ENCODE peak calls at places on chromosomes 5 and 9, in seven cellular contexts. V, Y, J, K, R, X and I are unnamed samples.

GRCh38 chr9:4119778-4120554 is 179.9 kb downstream of the GLIS3 start:
- DNase-seq in X (no peak), R (no peak), J (no peak), V (no peak), K (no peak), Y (no peak), I (no peak)

GRCh38 chr9:107874137-107874536 is 384.6 kb upstream of the KLF4 start:
- DNase-seq in Y (no peak), X (no peak), J (no peak), V (no peak), R (no peak), K (no peak), I (no peak)

GRCh38 chr9:124390812-124391658 is 24.2 kb downstream of the PSMB7 start:
- DNase-seq in R (no peak), Y (peak), X (no peak), V (no peak), J (no peak), K (no peak), I (no peak)

GRCh38 chr5:4243865-4244264 is 648.2 kb downstream of the IRX1 start:
- DNase-seq in R (no peak), V (no peak), K (no peak), X (no peak), Y (no peak), J (no peak), I (no peak)

GRCh38 chr5:124906339-124907097 is 160.1 kb upstream of the ZNF608 start:
- DNase-seq in R (peak), V (no peak), K (peak), Y (peak), J (peak), X (peak), I (no peak)

GRCh38 chr9:126965077-126965476 is 50.5 kb downstream of the RALGPS1 start:
- DNase-seq in K (no peak), V (no peak), R (no peak), Y (peak), J (no peak), X (peak), I (no peak)

GRCh38 chr5:133147411-133147810 is 95.6 kb downstream of the HSPA4 start:
- DNase-seq in V (no peak), Y (peak), J (no peak), K (no peak), X (no peak), R (no peak), I (no peak)

GRCh38 chr9:113471566-113471965 is 8.0 kb downstream of the RGS3 start:
- DNase-seq in K (peak), J (no peak), Y (no peak), V (no peak), X (peak), R (no peak), I (no peak)

GRCh38 chr5:95731571-95732554 is 727 bp downstream of the RHOBTB3 start:
- DNase-seq in R (no peak), X (peak), K (no peak), V (peak), J (no peak), Y (peak), I (peak)

GRCh38 chr5:120293796-120294195 is 170.3 kb upstream of the PRR16 start:
- DNase-seq in R (no peak), X (no peak), V (no peak), K (no peak), Y (peak), J (peak), I (no peak)

GRCh38 chr5:108164574-108164973 is 217.3 kb downstream of the FBXL17 start:
- DNase-seq in Y (no peak), J (no peak), R (no peak), V (no peak), K (no peak), X (no peak), I (no peak)

GRCh38 chr9:129610473-129611301 is 10.2 kb downstream of the C9orf50 start:
- DNase-seq in X (peak), V (peak), R (no peak), K (peak), J (no peak), Y (peak), I (no peak)

GRCh38 chr9:107489144-107489673 is 360 bp downstream of the KLF4 start:
- DNase-seq in J (no peak), Y (peak), X (no peak), V (peak), R (no peak), K (no peak), I (no peak)

GRCh38 chr5:172868924-172869565 is 35.0 kb downstream of the ERGIC1 start:
- DNase-seq in R (peak), K (peak), Y (peak), V (no peak), X (no peak), J (peak), I (no peak)

GRCh38 chr5:106639488-106639887 is 1031.2 kb downstream of the EFNA5 start:
- DNase-seq in K (no peak), J (no peak), Y (no peak), R (no peak), V (no peak), X (no peak), I (no peak)

GRCh38 chr5:1522601-1523479 is 920 bp downstream of the LPCAT1 start:
- DNase-seq in J (no peak), X (no peak), R (no peak), V (no peak), Y (no peak), K (peak), I (peak)

GRCh38 chr5:132788990-132789886 is 12.2 kb upstream of the SEPTIN8 start:
- DNase-seq in K (no peak), V (no peak), Y (no peak), J (no peak), R (no peak), X (no peak), I (no peak)

GRCh38 chr9:137273616-137274320 is 3.8 kb upstream of the TOR4A start:
- DNase-seq in Y (no peak), R (no peak), K (no peak), X (no peak), J (no peak), V (no peak), I (no peak)

GRCh38 chr9:85514256-85514655 is 227.5 kb downstream of the AGTPBP1 start:
- DNase-seq in V (no peak), X (peak), J (no peak), Y (no peak), R (no peak), K (no peak), I (no peak)

GRCh38 chr5:146588331-146588730 is 72.3 kb upstream of the GPR151 start:
- DNase-seq in R (no peak), V (no peak), K (no peak), X (no peak), J (no peak), Y (no peak), I (no peak)

GRCh38 chr9:15295761-15296405 is 11.1 kb downstream of the TTC39B start:
- DNase-seq in J (no peak), Y (peak), K (no peak), V (no peak), R (peak), X (no peak), I (no peak)

GRCh38 chr9:32069169-32069813 is 315.2 kb upstream of the ACO1 start:
- DNase-seq in V (no peak), Y (no peak), R (no peak), X (peak), J (no peak), K (no peak), I (no peak)
- TF ChIP-seq CTCF in V (peak), Y (no peak), R (peak), X (no peak), J (no peak), K (no peak), I (peak)

DNA sequence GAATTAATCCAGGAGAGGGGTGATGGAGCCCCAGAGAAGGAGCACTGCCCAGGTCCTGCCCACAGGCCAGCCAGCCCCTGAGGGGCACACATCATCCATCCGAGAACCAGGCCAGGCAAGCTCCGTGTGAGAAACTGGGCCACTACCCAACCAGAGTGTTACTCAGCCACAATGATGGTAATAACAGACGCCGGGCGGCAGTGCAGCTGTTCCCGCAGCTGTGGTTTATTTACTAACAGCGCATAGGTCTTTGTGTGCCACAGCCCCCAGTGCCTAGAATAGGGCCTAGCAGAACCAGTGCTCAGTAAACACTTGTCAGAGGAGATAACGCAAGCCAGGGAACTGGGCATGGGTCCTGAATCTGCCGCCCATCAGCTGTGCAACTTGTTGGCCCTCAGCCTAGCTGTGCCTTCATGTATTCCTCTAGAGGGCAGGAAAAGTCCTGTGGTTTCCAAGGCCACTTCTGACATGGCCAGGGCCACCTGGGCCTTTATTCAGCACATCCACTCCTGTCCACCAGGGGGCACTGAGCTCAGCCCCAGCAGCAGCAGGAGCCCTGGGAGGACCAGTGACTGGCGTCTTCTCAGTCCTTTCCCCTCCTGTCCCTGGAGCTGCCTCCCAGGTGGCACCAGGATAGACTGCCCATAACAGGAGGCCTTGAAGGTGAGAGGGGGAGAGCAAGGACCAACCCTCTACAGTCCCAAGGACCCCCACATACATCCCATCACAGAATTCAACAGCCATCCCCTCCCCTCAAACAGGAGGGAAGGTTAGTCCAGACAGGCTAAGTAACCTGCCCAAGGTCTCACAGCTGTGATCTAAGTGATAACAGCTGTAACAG is 2.1 kb downstream of the MXD3 start:
- DNase-seq in K (no peak), R (no peak), Y (peak), J (no peak), X (peak), V (peak), I (no peak)
- TF ChIP-seq CTCF in K (peak), R (peak), Y (peak), J (peak), X (peak), V (peak), I (peak)

DNA sequence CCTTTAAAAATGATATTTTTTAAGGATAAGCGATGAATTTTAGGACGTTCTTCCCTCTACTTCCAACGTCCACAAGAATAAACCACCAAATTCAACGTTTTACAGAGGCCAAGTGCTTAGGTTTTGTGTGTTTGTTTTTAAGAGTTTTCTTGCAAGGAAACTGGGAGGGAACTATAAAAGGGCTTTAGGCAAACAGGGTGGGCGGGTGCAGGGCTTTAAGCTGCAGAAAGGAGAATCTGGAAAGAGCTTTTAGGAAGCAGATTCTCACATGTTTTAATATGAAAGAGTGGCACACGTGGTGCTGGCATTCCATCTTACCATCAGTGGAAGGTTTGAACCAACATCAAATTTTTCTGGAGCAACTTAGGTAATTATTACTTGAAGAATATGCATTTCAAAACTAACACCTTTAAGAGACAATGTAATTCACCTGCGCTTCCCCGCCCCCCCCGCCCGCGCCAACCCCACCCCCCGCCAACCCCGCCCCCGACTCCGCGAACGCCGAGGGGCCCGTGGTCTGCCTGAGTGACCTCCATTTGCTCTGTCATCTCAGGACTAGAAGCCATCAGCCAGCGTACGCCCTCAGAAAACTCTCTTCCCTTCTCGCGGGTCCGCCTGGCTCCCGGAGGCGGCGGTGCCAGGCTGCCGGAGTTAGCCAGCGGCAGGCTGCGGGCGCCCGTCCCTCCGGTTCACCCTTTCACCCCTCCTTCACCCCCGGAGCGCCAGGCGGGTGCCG is 916 bp upstream of the PIK3R1 start:
- DNase-seq in J (no peak), K (no peak), R (no peak), V (peak), Y (peak), X (peak), I (no peak)
- TF ChIP-seq CTCF in J (no peak), K (no peak), R (no peak), V (no peak), Y (no peak), X (no peak), I (no peak)

GRCh38 chr9:134275379-134275778 is 50.9 kb upstream of the RXRA start:
- DNase-seq in X (peak), J (no peak), R (no peak), K (no peak), Y (no peak), V (no peak), I (no peak)
- TF ChIP-seq CTCF in X (peak), J (no peak), R (no peak), K (no peak), Y (no peak), V (no peak), I (peak)

GRCh38 chr9:68678430-68678829 is 26.6 kb upstream of the PIP5K1B start:
- DNase-seq in R (no peak), X (peak), Y (no peak), J (no peak), V (no peak), K (no peak), I (no peak)
- TF ChIP-seq CTCF in R (peak), X (peak), Y (no peak), J (no peak), V (peak), K (peak), I (peak)

GRCh38 chr5:5702934-5703333 is 280.5 kb downstream of the ICE1 start:
- DNase-seq in J (no peak), V (no peak), R (no peak), K (no peak), Y (no peak), X (no peak), I (no peak)

GRCh38 chr5:5704352-5704751 is 281.9 kb downstream of the ICE1 start:
- DNase-seq in X (no peak), Y (no peak), K (no peak), R (no peak), J (no peak), V (no peak), I (no peak)

GRCh38 chr5:5695266-5695665 is 272.8 kb downstream of the ICE1 start:
- DNase-seq in Y (no peak), R (no peak), V (no peak), J (no peak), K (no peak), X (no peak), I (no peak)

GRCh38 chr5:5700549-5700948 is 278.1 kb downstream of the ICE1 start:
- DNase-seq in Y (no peak), X (no peak), J (no peak), R (no peak), K (no peak), V (no peak), I (no peak)

GRCh38 chr5:5699062-5699461 is 276.6 kb downstream of the ICE1 start:
- DNase-seq in K (no peak), R (no peak), X (peak), Y (no peak), V (no peak), J (no peak), I (no peak)
- TF ChIP-seq CTCF in K (no peak), R (no peak), X (peak), Y (no peak), V (no peak), J (no peak), I (no peak)

DNA sequence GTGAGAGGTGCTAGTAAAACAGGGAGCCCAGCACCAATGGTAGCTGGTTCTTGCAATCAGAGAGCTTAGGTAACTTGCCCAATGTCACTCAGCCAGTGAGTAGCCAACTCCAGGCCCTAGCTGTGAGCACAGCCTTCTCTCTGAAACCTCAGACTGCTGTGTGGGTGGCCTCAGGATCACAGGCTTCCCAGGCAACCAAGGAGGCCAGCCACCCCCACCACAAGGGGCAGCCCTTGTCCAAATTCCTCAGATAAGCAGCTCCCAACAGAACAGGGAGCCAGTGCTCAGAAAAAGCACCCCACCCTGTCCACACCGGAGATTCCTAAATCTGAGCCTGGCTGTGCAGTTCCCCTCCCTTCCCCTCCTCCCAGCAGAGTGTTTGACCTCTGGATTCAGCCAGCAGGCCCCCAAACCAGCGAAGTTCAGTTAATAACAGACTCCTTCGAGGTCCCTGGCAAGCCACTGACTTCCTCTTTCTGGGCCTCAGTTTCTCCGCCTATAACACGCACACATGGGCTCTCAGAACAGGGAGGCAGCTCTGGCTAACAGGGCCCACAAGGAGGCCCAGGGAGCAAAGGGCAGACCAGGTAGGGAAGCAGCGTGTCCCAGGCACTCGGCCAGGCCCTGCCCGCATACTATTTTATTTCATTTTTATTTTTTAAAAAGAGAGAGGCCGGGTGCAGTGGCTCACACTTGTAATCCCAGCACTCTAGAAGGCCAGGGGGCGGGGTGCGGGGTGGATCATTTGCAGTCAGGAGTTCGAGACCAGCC is 2.7 kb downstream of the EEIG1 start:
- DNase-seq in V (no peak), X (peak), Y (peak), J (peak), K (peak), R (no peak), I (no peak)
- TF ChIP-seq CTCF in V (no peak), X (no peak), Y (no peak), J (peak), K (no peak), R (peak), I (peak)

DNA sequence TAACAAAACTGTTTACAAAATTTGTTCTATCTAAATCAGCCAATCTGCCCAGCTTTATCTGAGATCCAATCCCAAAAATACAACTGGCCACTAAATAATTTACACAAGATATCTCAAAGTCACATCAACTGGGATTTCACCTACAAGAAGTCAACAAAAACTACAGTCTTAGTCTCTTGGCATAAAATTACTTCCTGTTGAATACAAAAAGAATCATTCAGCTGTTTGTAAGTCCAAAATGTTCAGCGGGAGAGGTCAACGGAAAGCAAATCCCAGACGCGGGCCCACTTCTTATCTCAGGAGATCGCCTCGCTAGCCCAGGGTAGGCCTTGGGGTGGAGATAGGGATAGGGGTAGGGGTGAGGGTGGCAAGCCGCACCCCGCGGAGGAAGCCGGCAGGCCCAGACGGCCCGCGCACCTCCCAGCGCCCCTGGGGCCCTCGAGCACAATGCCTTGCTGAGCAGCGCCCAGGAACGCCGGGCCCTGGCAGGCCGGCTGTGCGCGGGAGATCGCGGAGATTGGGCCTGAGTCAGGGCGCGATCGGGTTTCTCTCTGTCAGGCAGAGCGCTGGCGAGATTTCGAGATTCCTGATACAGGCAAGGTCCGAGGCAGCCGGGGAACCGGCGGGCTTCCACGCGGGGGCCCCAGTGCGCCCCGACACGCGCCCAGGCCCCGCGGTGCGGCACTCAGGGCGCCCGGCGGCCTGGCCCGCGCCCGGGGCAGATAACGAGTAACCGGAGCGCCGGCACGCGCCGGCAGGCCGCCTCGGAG is 710 bp downstream of the HINT1 start:
- DNase-seq in Y (peak), V (peak), R (peak), K (peak), J (peak), X (peak), I (no peak)
- TF ChIP-seq CTCF in Y (no peak), V (peak), R (no peak), K (no peak), J (no peak), X (no peak), I (peak)

GRCh38 chr5:148820778-148821395 is 5.5 kb upstream of the ADRB2 start:
- DNase-seq in Y (peak), K (no peak), X (peak), R (no peak), V (no peak), J (no peak), I (no peak)
- TF ChIP-seq CTCF in Y (peak), K (peak), X (peak), R (peak), V (peak), J (peak), I (peak)

GRCh38 chr5:139663752-139664151 is 15.6 kb downstream of the CXXC5 start:
- DNase-seq in X (no peak), J (no peak), V (no peak), Y (no peak), K (no peak), R (no peak), I (no peak)
- TF ChIP-seq CTCF in X (no peak), J (no peak), V (no peak), Y (no peak), K (no peak), R (no peak), I (no peak)